ENCODE peak calls at places on chromosomes 5 and 9, in ten cellular contexts. One of them, this sample, is unnamed.

GRCh38 chr5:76083555-76084495 is 642 bp downstream of the SV2C start:
- DNase-seq in NCI-H2081: peak; percentile 11
- DNase-seq in ACHN: no peak
- DNase-seq in effector CD8-positive, alpha-beta T cell: no peak
- DNase-seq in CD4-positive, alpha-beta memory T cell: peak; percentile 9
- DNase-seq in GM13977: peak; percentile 70
- DNase-seq in AG08396: peak; percentile 14
- DNase-seq in left ventricle myocardium inferior: no peak
- DNase-seq in mesendoderm: peak; percentile 76
- DNase-seq in NCI-H510A treated with DMSO at 0.1 percent for 48 hours: peak; percentile 31
- DNase-seq in this sample: peak; percentile 84

GRCh38 chr9:34685591-34685990 is 5.5 kb downstream of the CCL19 start:
- DNase-seq in left ventricle myocardium inferior: no peak
- DNase-seq in effector CD8-positive, alpha-beta T cell: no peak
- DNase-seq in NCI-H510A treated with DMSO at 0.1 percent for 48 hours: no peak
- DNase-seq in CD4-positive, alpha-beta memory T cell: no peak
- DNase-seq in mesendoderm: no peak
- DNase-seq in AG08396: no peak
- DNase-seq in GM13977: no peak
- DNase-seq in ACHN: no peak
- DNase-seq in NCI-H2081: no peak
- DNase-seq in this sample: no peak

GRCh38 chr9:107644774-107645463 is 155.3 kb upstream of the KLF4 start:
- DNase-seq in AG08396: no peak
- DNase-seq in mesendoderm: no peak
- DNase-seq in NCI-H2081: no peak
- DNase-seq in CD4-positive, alpha-beta memory T cell: no peak
- DNase-seq in effector CD8-positive, alpha-beta T cell: no peak
- DNase-seq in GM13977: no peak
- DNase-seq in NCI-H510A treated with DMSO at 0.1 percent for 48 hours: no peak
- DNase-seq in ACHN: no peak
- DNase-seq in left ventricle myocardium inferior: peak; percentile 48
- DNase-seq in this sample: no peak

GRCh38 chr5:124700333-124700732 is 46.1 kb downstream of the ZNF608 start:
- DNase-seq in NCI-H510A treated with DMSO at 0.1 percent for 48 hours: no peak
- DNase-seq in mesendoderm: no peak
- DNase-seq in NCI-H2081: no peak
- DNase-seq in GM13977: no peak
- DNase-seq in ACHN: no peak
- DNase-seq in AG08396: no peak
- DNase-seq in CD4-positive, alpha-beta memory T cell: no peak
- DNase-seq in left ventricle myocardium inferior: no peak
- DNase-seq in effector CD8-positive, alpha-beta T cell: no peak
- DNase-seq in this sample: no peak

GRCh38 chr9:126334626-126335621 is 8.3 kb downstream of the MVB12B start:
- DNase-seq in ACHN: no peak
- DNase-seq in mesendoderm: no peak
- DNase-seq in left ventricle myocardium inferior: no peak
- DNase-seq in CD4-positive, alpha-beta memory T cell: no peak
- DNase-seq in AG08396: peak; percentile 48
- DNase-seq in NCI-H2081: no peak
- DNase-seq in effector CD8-positive, alpha-beta T cell: no peak
- DNase-seq in NCI-H510A treated with DMSO at 0.1 percent for 48 hours: peak; percentile 17
- DNase-seq in GM13977: no peak
- DNase-seq in this sample: no peak

GRCh38 chr9:10701906-10702305 is 89.1 kb upstream of the PTPRD start:
- DNase-seq in GM13977: no peak
- DNase-seq in mesendoderm: no peak
- DNase-seq in CD4-positive, alpha-beta memory T cell: no peak
- DNase-seq in AG08396: no peak
- DNase-seq in effector CD8-positive, alpha-beta T cell: no peak
- DNase-seq in NCI-H510A treated with DMSO at 0.1 percent for 48 hours: no peak
- DNase-seq in left ventricle myocardium inferior: no peak
- DNase-seq in ACHN: no peak
- DNase-seq in NCI-H2081: no peak
- DNase-seq in this sample: no peak

GRCh38 chr9:34744295-34745221 is 34.6 kb upstream of the CCL21 start:
- DNase-seq in NCI-H510A treated with DMSO at 0.1 percent for 48 hours: peak; percentile 46
- DNase-seq in CD4-positive, alpha-beta memory T cell: no peak
- DNase-seq in GM13977: no peak
- DNase-seq in mesendoderm: peak; percentile 1
- DNase-seq in effector CD8-positive, alpha-beta T cell: no peak
- DNase-seq in AG08396: peak; percentile 54
- DNase-seq in NCI-H2081: no peak
- DNase-seq in left ventricle myocardium inferior: peak; percentile 40
- DNase-seq in ACHN: peak; percentile 24
- DNase-seq in this sample: no peak

GRCh38 chr9:88161144-88161543 is 22.9 kb upstream of the SPATA31C2 start:
- DNase-seq in NCI-H2081: no peak
- DNase-seq in GM13977: no peak
- DNase-seq in mesendoderm: peak; percentile 64
- DNase-seq in left ventricle myocardium inferior: no peak
- DNase-seq in AG08396: no peak
- DNase-seq in ACHN: no peak
- DNase-seq in effector CD8-positive, alpha-beta T cell: no peak
- DNase-seq in NCI-H510A treated with DMSO at 0.1 percent for 48 hours: no peak
- DNase-seq in CD4-positive, alpha-beta memory T cell: no peak
- DNase-seq in this sample: peak; percentile 55